ENCODE peak calls at places on chromosomes 5 and 9, in seven cellular contexts. E, D, L, R, A, K and F are unnamed samples.

GRCh38 chr5:138989720-138990119 is 114.6 kb upstream of the LRRTM2 start:
- DNase-seq in A (no peak), E (no peak), D (no peak), K (no peak), R (no peak), L (no peak), F (no peak)

GRCh38 chr9:130692365-130692764 is 1.2 kb upstream of the EXOSC2 start:
- DNase-seq in E (no peak), R (peak), L (peak), K (no peak), D (no peak), A (no peak), F (no peak)

GRCh38 chr5:56950626-56951130 is 1.2 kb downstream of the MIER3 start:
- DNase-seq in L (peak), D (peak), E (peak), A (no peak), K (peak), R (peak), F (peak)

GRCh38 chr9:84357235-84357634 is 16.7 kb upstream of the SLC28A3 start:
- DNase-seq in D (no peak), K (no peak), R (no peak), A (no peak), L (no peak), E (no peak), F (no peak)

GRCh38 chr5:6158974-6159863 is 219.1 kb downstream of the MED10 start:
- DNase-seq in E (peak), R (no peak), K (no peak), D (no peak), L (no peak), A (peak), F (no peak)

GRCh38 chr5:42349163-42349562 is 74.1 kb upstream of the GHR start:
- DNase-seq in E (no peak), R (no peak), L (no peak), A (no peak), D (no peak), K (no peak), F (no peak)

GRCh38 chr5:74667396-74667795 is 17.6 kb upstream of the HEXB start:
- DNase-seq in L (no peak), R (no peak), D (no peak), A (no peak), K (no peak), E (no peak), F (no peak)

GRCh38 chr5:132445640-132445923 is 45.0 kb downstream of the IRF1 start:
- DNase-seq in L (no peak), R (no peak), K (no peak), D (no peak), E (no peak), A (no peak), F (no peak)

GRCh38 chr5:139422307-139422893 is 16.9 kb downstream of the DNAJC18 start:
- DNase-seq in L (peak), A (peak), E (peak), D (peak), R (peak), K (peak), F (peak)

GRCh38 chr5:94045839-94046782 is 304.7 kb upstream of the POU5F2 start:
- DNase-seq in E (no peak), D (no peak), L (no peak), R (peak), K (no peak), A (no peak), F (no peak)

GRCh38 chr9:90307177-90307833 is 335.3 kb downstream of the DIRAS2 start:
- DNase-seq in R (no peak), D (no peak), K (no peak), A (no peak), E (no peak), L (peak), F (no peak)

GRCh38 chr9:70111641-70112236 is 68.1 kb downstream of the MAMDC2 start:
- DNase-seq in K (no peak), D (peak), E (peak), R (no peak), L (no peak), A (no peak), F (no peak)

GRCh38 chr9:72476617-72477375 is 44.6 kb upstream of the TMC1 start:
- DNase-seq in R (peak), D (peak), E (peak), K (peak), A (peak), L (no peak), F (no peak)

GRCh38 chr9:72476100-72476499 is 45.3 kb upstream of the TMC1 start:
- DNase-seq in D (no peak), L (no peak), A (no peak), K (no peak), R (no peak), E (no peak), F (no peak)

GRCh38 chr9:72478993-72479392 is 42.4 kb upstream of the TMC1 start:
- DNase-seq in A (no peak), E (no peak), K (no peak), R (no peak), L (no peak), D (no peak), F (no peak)

GRCh38 chr9:72480931-72481330 is 40.5 kb upstream of the TMC1 start:
- DNase-seq in K (no peak), R (no peak), D (no peak), A (no peak), L (no peak), E (peak), F (no peak)

DNA sequence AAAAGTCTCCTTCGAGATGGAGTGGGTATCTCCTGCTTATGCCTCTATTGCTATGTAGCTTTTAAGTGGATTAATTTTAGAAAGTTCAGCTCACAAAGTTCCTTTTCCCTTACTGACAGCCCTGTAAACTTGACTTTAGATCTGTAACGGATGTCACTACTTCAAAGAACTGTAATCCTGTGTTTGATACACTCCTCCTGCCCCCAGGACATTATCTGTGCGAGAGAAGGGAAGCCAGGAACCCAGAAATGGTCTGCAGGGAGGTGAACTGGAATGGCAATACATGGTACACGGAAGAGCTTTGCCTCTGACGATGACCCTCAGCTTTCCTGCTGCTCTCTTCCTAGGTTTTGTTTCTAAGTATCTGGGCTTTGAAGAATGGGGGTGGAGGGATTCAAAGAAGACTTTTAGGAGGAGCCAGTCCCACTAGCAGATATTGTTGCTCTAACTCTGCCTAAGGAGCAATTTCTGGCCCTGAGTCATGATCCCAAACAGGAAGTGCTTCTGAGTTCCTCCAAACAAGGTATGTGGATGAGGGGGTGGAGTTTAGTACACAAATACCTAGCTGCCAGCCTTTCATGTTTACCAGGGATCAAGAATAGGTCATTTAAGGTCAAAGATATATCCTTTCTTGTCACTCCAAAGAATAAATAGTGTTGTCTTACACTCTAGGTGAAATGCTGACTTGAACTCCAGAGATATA is 43.4 kb upstream of the TMC1 start:
- DNase-seq in L (no peak), D (peak), A (peak), K (no peak), E (peak), R (peak), F (peak)
- TF ChIP-seq POLR2AphosphoS5 in L (no peak), D (peak), A (no peak), K (no peak), E (no peak), R (no peak), F (no peak)

GRCh38 chr5:76404694-76405306 is 1.7 kb downstream of the IQGAP2 start:
- DNase-seq in L (no peak), E (no peak), R (no peak), K (peak), D (no peak), A (no peak), F (no peak)
- H3K4me3 ChIP-seq in L (no peak), E (peak), R (peak), K (peak), D (no peak), A (no peak), F (peak)

GRCh38 chr5:96133337-96134094 is 171.9 kb upstream of the ELL2 start:
- DNase-seq in R (no peak), E (no peak), L (no peak), A (no peak), K (no peak), D (no peak), F (peak)
- TF ChIP-seq REST in R (no peak), E (no peak), L (no peak), A (no peak), K (no peak), D (no peak), F (no peak)

GRCh38 chr5:126449751-126450271 is 26.6 kb downstream of the GRAMD2B start:
- DNase-seq in D (no peak), L (no peak), A (no peak), R (no peak), E (no peak), K (no peak), F (no peak)
- TF ChIP-seq POLR2AphosphoS5 in D (no peak), L (no peak), A (no peak), R (no peak), E (no peak), K (no peak), F (no peak)

DNA sequence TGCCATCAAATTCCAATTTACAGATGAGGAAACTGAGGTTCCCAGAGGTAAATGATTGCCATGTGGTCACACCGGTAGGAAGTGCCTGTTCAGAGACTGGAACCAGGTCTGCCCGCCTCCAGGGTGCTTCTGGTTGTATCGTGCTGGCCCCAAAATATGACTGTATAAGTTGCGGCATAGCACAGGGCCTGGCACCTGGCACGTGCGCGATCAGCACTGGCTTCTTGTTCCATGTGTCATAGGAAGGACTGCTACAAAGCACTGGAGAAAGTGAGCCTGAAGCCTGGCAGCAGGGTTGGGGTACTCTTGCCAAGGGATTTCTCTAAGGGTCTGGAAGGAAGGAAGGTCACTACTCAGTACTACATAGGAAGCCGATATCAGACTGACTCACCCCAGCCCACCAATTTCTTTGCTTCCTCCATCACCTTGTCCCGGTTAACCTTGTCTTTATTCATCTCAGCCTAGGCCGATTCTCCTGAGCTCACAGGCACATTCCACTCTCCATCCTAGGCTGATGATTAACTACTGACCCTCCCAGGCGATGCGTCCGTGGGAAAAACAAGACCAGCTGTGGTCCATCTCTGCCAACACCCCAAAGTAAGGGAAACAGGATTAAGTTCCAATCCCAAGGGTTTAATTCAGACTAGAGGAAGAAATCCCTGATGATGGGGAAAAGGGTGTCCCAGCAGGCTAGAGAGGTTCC is 1.8 kb downstream of the HRH2 start:
- DNase-seq in L (no peak), A (no peak), K (no peak), E (no peak), D (no peak), R (no peak), F (no peak)
- H3K4me3 ChIP-seq in L (no peak), A (no peak), K (no peak), E (no peak), D (no peak), R (no peak), F (peak)

DNA sequence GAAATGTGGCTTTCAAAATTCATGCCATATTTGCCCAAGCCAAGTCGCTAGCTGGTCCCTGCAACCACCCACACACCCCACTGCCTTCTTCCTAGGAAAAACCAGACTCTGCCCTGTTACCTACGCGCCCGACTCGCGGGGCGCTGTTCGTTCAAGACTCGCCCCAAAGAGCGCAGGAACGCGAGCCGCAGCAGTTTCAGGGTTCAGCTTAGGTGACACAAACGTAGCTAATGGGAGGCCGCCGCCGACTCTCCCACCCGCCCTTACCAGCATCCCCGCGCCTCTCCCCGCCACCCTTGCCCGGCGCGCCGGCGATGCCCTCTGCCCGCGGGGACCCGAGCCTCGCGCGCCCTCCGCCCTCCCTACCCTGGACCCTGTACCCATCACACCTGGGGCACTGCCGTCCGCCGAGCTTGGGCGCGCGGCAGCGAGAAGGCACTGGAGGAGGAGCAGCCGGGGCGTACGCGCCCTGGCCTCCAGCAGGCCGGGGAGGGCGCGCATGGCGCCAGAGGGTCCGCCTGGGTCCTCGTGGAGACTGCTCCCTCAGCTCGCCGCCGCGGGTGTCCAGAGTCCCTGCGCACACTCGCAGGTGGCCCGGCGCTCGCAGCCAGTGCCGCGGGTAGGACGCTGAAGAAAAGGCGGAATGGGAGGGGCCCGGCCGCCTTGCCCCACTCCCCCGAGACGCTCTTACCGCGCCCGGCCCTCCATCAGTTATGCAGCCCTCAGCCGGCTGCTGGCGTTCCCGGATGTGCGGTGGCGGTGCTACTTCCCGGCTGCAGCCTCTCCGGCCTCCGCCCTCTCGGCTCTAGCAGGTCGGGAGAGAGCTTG is at the start of gene EMB:
- DNase-seq in K (no peak), E (no peak), L (peak), R (peak), A (peak), D (peak), F (peak)
- TF ChIP-seq REST in K (no peak), E (no peak), L (no peak), R (no peak), A (no peak), D (no peak), F (no peak)